ENCODE peak calls at places on chromosomes 7 and 10, in nine cellular contexts. One of them, this sample, is unnamed.

GRCh38 chr10:12077580-12078180 is 8.9 kb downstream of the DHTKD1 start:
- DNase-seq in NCI-H774: no peak
- DNase-seq in cardiac muscle cell: no peak
- DNase-seq in activated naive CD4-positive, alpha-beta T cell: no peak
- DNase-seq in stimulated activated CD4-positive, alpha-beta T cell treated with anti-CD3 and anti-CD28 coated beads, TNF-alpha, amount 100 ng/mL, for 24 hours: no peak
- DNase-seq in stomach: no peak
- DNase-seq in AG09309: no peak
- DNase-seq in SK-N-DZ: no peak
- DNase-seq in fibroblast of pulmonary artery: no peak
- DNase-seq in this sample: no peak

GRCh38 chr10:104371753-104372152 is 18.1 kb downstream of the CFAP58 start:
- DNase-seq in NCI-H774: no peak
- DNase-seq in cardiac muscle cell: no peak
- DNase-seq in activated naive CD4-positive, alpha-beta T cell: no peak
- DNase-seq in stimulated activated CD4-positive, alpha-beta T cell treated with anti-CD3 and anti-CD28 coated beads, TNF-alpha, amount 100 ng/mL, for 24 hours: no peak
- DNase-seq in stomach: no peak
- DNase-seq in AG09309: no peak
- DNase-seq in SK-N-DZ: no peak
- DNase-seq in fibroblast of pulmonary artery: no peak
- DNase-seq in this sample: no peak

GRCh38 chr10:98135222-98135899 is 904 bp downstream of the R3HCC1L start:
- DNase-seq in NCI-H774: no peak
- DNase-seq in cardiac muscle cell: no peak
- DNase-seq in activated naive CD4-positive, alpha-beta T cell: no peak
- DNase-seq in stimulated activated CD4-positive, alpha-beta T cell treated with anti-CD3 and anti-CD28 coated beads, TNF-alpha, amount 100 ng/mL, for 24 hours: peak
- DNase-seq in stomach: no peak
- DNase-seq in AG09309: no peak
- DNase-seq in SK-N-DZ: no peak
- DNase-seq in fibroblast of pulmonary artery: peak
- DNase-seq in this sample: no peak

GRCh38 chr7:72538856-72539255 is 126.7 kb upstream of the CALN1 start:
- DNase-seq in NCI-H774: no peak
- DNase-seq in cardiac muscle cell: no peak
- DNase-seq in activated naive CD4-positive, alpha-beta T cell: no peak
- DNase-seq in stimulated activated CD4-positive, alpha-beta T cell treated with anti-CD3 and anti-CD28 coated beads, TNF-alpha, amount 100 ng/mL, for 24 hours: no peak
- DNase-seq in stomach: no peak
- DNase-seq in AG09309: no peak
- DNase-seq in SK-N-DZ: no peak
- DNase-seq in fibroblast of pulmonary artery: no peak
- DNase-seq in this sample: no peak

GRCh38 chr10:13890617-13891541 is 304.1 kb downstream of the PRPF18 start:
- DNase-seq in NCI-H774: no peak
- DNase-seq in cardiac muscle cell: peak
- DNase-seq in activated naive CD4-positive, alpha-beta T cell: no peak
- DNase-seq in stimulated activated CD4-positive, alpha-beta T cell treated with anti-CD3 and anti-CD28 coated beads, TNF-alpha, amount 100 ng/mL, for 24 hours: peak
- DNase-seq in stomach: no peak
- DNase-seq in AG09309: no peak
- DNase-seq in SK-N-DZ: peak
- DNase-seq in fibroblast of pulmonary artery: peak
- DNase-seq in this sample: no peak

GRCh38 chr7:156940421-156941122 is 8.9 kb upstream of the NOM1 start:
- DNase-seq in NCI-H774: no peak
- DNase-seq in cardiac muscle cell: no peak
- DNase-seq in activated naive CD4-positive, alpha-beta T cell: no peak
- DNase-seq in stimulated activated CD4-positive, alpha-beta T cell treated with anti-CD3 and anti-CD28 coated beads, TNF-alpha, amount 100 ng/mL, for 24 hours: no peak
- DNase-seq in stomach: no peak
- DNase-seq in AG09309: no peak
- DNase-seq in SK-N-DZ: no peak
- DNase-seq in fibroblast of pulmonary artery: no peak
- DNase-seq in this sample: no peak

GRCh38 chr7:45924283-45924682 is 3.2 kb upstream of the IGFBP3 start:
- DNase-seq in NCI-H774: no peak
- DNase-seq in cardiac muscle cell: peak
- DNase-seq in activated naive CD4-positive, alpha-beta T cell: no peak
- DNase-seq in stimulated activated CD4-positive, alpha-beta T cell treated with anti-CD3 and anti-CD28 coated beads, TNF-alpha, amount 100 ng/mL, for 24 hours: no peak
- DNase-seq in stomach: no peak
- DNase-seq in AG09309: peak
- DNase-seq in SK-N-DZ: peak
- DNase-seq in fibroblast of pulmonary artery: peak
- DNase-seq in this sample: no peak

GRCh38 chr7:130393095-130393494 is 12.8 kb downstream of the CPA1 start:
- DNase-seq in NCI-H774: no peak
- DNase-seq in cardiac muscle cell: peak
- DNase-seq in activated naive CD4-positive, alpha-beta T cell: no peak
- DNase-seq in stimulated activated CD4-positive, alpha-beta T cell treated with anti-CD3 and anti-CD28 coated beads, TNF-alpha, amount 100 ng/mL, for 24 hours: no peak
- DNase-seq in stomach: no peak
- DNase-seq in AG09309: no peak
- DNase-seq in SK-N-DZ: no peak
- DNase-seq in fibroblast of pulmonary artery: peak
- DNase-seq in this sample: no peak

GRCh38 chr7:158975526-158976467 is 119.4 kb downstream of the DYNC2I1 start:
- DNase-seq in NCI-H774: peak
- DNase-seq in cardiac muscle cell: no peak
- DNase-seq in activated naive CD4-positive, alpha-beta T cell: no peak
- DNase-seq in stimulated activated CD4-positive, alpha-beta T cell treated with anti-CD3 and anti-CD28 coated beads, TNF-alpha, amount 100 ng/mL, for 24 hours: peak
- DNase-seq in stomach: no peak
- DNase-seq in AG09309: no peak
- DNase-seq in SK-N-DZ: peak
- DNase-seq in fibroblast of pulmonary artery: no peak
- DNase-seq in this sample: no peak

GRCh38 chr7:8056431-8056830 is 87.8 kb downstream of the GLCCI1 start:
- DNase-seq in NCI-H774: no peak
- DNase-seq in cardiac muscle cell: no peak
- DNase-seq in activated naive CD4-positive, alpha-beta T cell: no peak
- DNase-seq in stimulated activated CD4-positive, alpha-beta T cell treated with anti-CD3 and anti-CD28 coated beads, TNF-alpha, amount 100 ng/mL, for 24 hours: no peak
- DNase-seq in stomach: no peak
- DNase-seq in AG09309: no peak
- DNase-seq in SK-N-DZ: no peak
- DNase-seq in fibroblast of pulmonary artery: no peak
- DNase-seq in this sample: no peak

GRCh38 chr7:20913853-20914252 is 127.2 kb upstream of the SP8 start:
- DNase-seq in NCI-H774: no peak
- DNase-seq in cardiac muscle cell: no peak
- DNase-seq in activated naive CD4-positive, alpha-beta T cell: no peak
- DNase-seq in stimulated activated CD4-positive, alpha-beta T cell treated with anti-CD3 and anti-CD28 coated beads, TNF-alpha, amount 100 ng/mL, for 24 hours: no peak
- DNase-seq in stomach: no peak
- DNase-seq in AG09309: no peak
- DNase-seq in SK-N-DZ: no peak
- DNase-seq in fibroblast of pulmonary artery: no peak
- DNase-seq in this sample: no peak

GRCh38 chr10:19738440-19738839 is 77.8 kb upstream of the PLXDC2 start:
- DNase-seq in NCI-H774: no peak
- DNase-seq in cardiac muscle cell: no peak
- DNase-seq in activated naive CD4-positive, alpha-beta T cell: no peak
- DNase-seq in stimulated activated CD4-positive, alpha-beta T cell treated with anti-CD3 and anti-CD28 coated beads, TNF-alpha, amount 100 ng/mL, for 24 hours: no peak
- DNase-seq in stomach: no peak
- DNase-seq in AG09309: no peak
- DNase-seq in SK-N-DZ: no peak
- DNase-seq in fibroblast of pulmonary artery: no peak
- DNase-seq in this sample: no peak

GRCh38 chr10:86372119-86372784 is 5.7 kb upstream of the GRID1 start:
- DNase-seq in NCI-H774: no peak
- DNase-seq in cardiac muscle cell: no peak
- DNase-seq in activated naive CD4-positive, alpha-beta T cell: no peak
- DNase-seq in stimulated activated CD4-positive, alpha-beta T cell treated with anti-CD3 and anti-CD28 coated beads, TNF-alpha, amount 100 ng/mL, for 24 hours: no peak
- DNase-seq in stomach: peak
- DNase-seq in AG09309: no peak
- DNase-seq in SK-N-DZ: no peak
- DNase-seq in fibroblast of pulmonary artery: no peak
- DNase-seq in this sample: no peak

GRCh38 chr10:6878067-6878412 is 298.0 kb upstream of the PRKCQ start:
- DNase-seq in NCI-H774: no peak
- DNase-seq in cardiac muscle cell: no peak
- DNase-seq in activated naive CD4-positive, alpha-beta T cell: no peak
- DNase-seq in stimulated activated CD4-positive, alpha-beta T cell treated with anti-CD3 and anti-CD28 coated beads, TNF-alpha, amount 100 ng/mL, for 24 hours: no peak
- DNase-seq in stomach: no peak
- DNase-seq in AG09309: no peak
- DNase-seq in SK-N-DZ: no peak
- DNase-seq in fibroblast of pulmonary artery: peak
- DNase-seq in this sample: no peak

GRCh38 chr10:10208156-10208555 is 809.5 kb upstream of the CELF2 start:
- DNase-seq in NCI-H774: no peak
- DNase-seq in cardiac muscle cell: peak
- DNase-seq in activated naive CD4-positive, alpha-beta T cell: no peak
- DNase-seq in stimulated activated CD4-positive, alpha-beta T cell treated with anti-CD3 and anti-CD28 coated beads, TNF-alpha, amount 100 ng/mL, for 24 hours: no peak
- DNase-seq in stomach: no peak
- DNase-seq in AG09309: no peak
- DNase-seq in SK-N-DZ: no peak
- DNase-seq in fibroblast of pulmonary artery: peak
- DNase-seq in this sample: no peak

GRCh38 chr7:142091957-142092356 is 19.6 kb upstream of the MGAM2 start:
- DNase-seq in NCI-H774: no peak
- DNase-seq in cardiac muscle cell: no peak
- DNase-seq in activated naive CD4-positive, alpha-beta T cell: no peak
- DNase-seq in stimulated activated CD4-positive, alpha-beta T cell treated with anti-CD3 and anti-CD28 coated beads, TNF-alpha, amount 100 ng/mL, for 24 hours: no peak
- DNase-seq in stomach: no peak
- DNase-seq in AG09309: no peak
- DNase-seq in SK-N-DZ: no peak
- DNase-seq in fibroblast of pulmonary artery: no peak
- DNase-seq in this sample: no peak

GRCh38 chr10:11162828-11163599 is 145.3 kb downstream of the CELF2 start:
- DNase-seq in NCI-H774: no peak
- DNase-seq in cardiac muscle cell: no peak
- DNase-seq in activated naive CD4-positive, alpha-beta T cell: peak
- DNase-seq in stimulated activated CD4-positive, alpha-beta T cell treated with anti-CD3 and anti-CD28 coated beads, TNF-alpha, amount 100 ng/mL, for 24 hours: peak
- DNase-seq in stomach: peak
- DNase-seq in AG09309: no peak
- DNase-seq in SK-N-DZ: no peak
- DNase-seq in fibroblast of pulmonary artery: no peak
- DNase-seq in this sample: peak

GRCh38 chr7:157903715-157904114 is 566.9 kb downstream of the DNAJB6 start:
- DNase-seq in NCI-H774: no peak
- DNase-seq in cardiac muscle cell: no peak
- DNase-seq in activated naive CD4-positive, alpha-beta T cell: no peak
- DNase-seq in stimulated activated CD4-positive, alpha-beta T cell treated with anti-CD3 and anti-CD28 coated beads, TNF-alpha, amount 100 ng/mL, for 24 hours: no peak
- DNase-seq in stomach: no peak
- DNase-seq in AG09309: no peak
- DNase-seq in SK-N-DZ: no peak
- DNase-seq in fibroblast of pulmonary artery: no peak
- DNase-seq in this sample: no peak

GRCh38 chr7:2566890-2567662 is 8.3 kb downstream of the IQCE start:
- DNase-seq in NCI-H774: no peak
- DNase-seq in cardiac muscle cell: no peak
- DNase-seq in activated naive CD4-positive, alpha-beta T cell: no peak
- DNase-seq in stimulated activated CD4-positive, alpha-beta T cell treated with anti-CD3 and anti-CD28 coated beads, TNF-alpha, amount 100 ng/mL, for 24 hours: no peak
- DNase-seq in stomach: no peak
- DNase-seq in AG09309: no peak
- DNase-seq in SK-N-DZ: no peak
- DNase-seq in fibroblast of pulmonary artery: no peak
- DNase-seq in this sample: no peak